ENCODE peak calls at places on chromosomes 2 and 18, in eight cellular contexts. L is NCI-H2081; W is heart left ventricle; J is endothelial cell of umbilical vein; D is EL; B is omental fat pad; E is tibial artery; U is stimulated activated naive CD8-positive, alpha-beta T cell treated with anti-CD3 and anti-CD28 coated beads, Interleukin-15, Interleukin-2, amounts not matched to agents 100 U/mL and 50 U/mL, for 24 hours. F is an unnamed sample.

GRCh38 chr18:6614952-6615351 is 114.6 kb upstream of the ARHGAP28 start:
- DNase-seq in L (no peak), W (no peak), E (no peak), D (peak), U (no peak), J (no peak), B (no peak), F (no peak)

GRCh38 chr18:47680488-47680887 is 250.0 kb downstream of the SMAD2 start:
- DNase-seq in E (no peak), L (no peak), U (no peak), W (no peak), D (no peak), B (no peak), J (no peak), F (no peak)

GRCh38 chr2:176136375-176137248 is 7.1 kb downstream of the HOXD8 start:
- DNase-seq in W (no peak), J (peak), E (no peak), U (no peak), B (no peak), L (no peak), D (peak), F (no peak)

GRCh38 chr18:45164551-45164950 is 450.7 kb upstream of the SLC14A2 start:
- DNase-seq in E (no peak), W (no peak), J (no peak), L (no peak), D (peak), U (no peak), B (no peak), F (no peak)

GRCh38 chr2:206981739-206982336 is 42.5 kb downstream of the CPO start:
- DNase-seq in L (peak), W (peak), D (peak), E (peak), J (peak), U (peak), B (no peak), F (peak)

GRCh38 chr2:62042944-62043343 is 137.5 kb downstream of the COMMD1 start:
- DNase-seq in D (no peak), J (no peak), E (no peak), W (no peak), L (no peak), U (no peak), B (no peak), F (no peak)

GRCh38 chr18:31101148-31102019 is 837 bp downstream of the DSC2 start:
- DNase-seq in E (peak), J (no peak), B (no peak), L (peak), U (peak), D (no peak), W (peak), F (peak)

GRCh38 chr2:180050246-180050645 is 43.1 kb upstream of the CWC22 start:
- DNase-seq in D (peak), B (no peak), U (no peak), W (no peak), L (no peak), E (no peak), J (no peak), F (no peak)

GRCh38 chr2:222732774-222733173 is 61.3 kb downstream of the MOGAT1 start:
- DNase-seq in J (peak), B (no peak), E (no peak), D (no peak), U (no peak), L (no peak), W (no peak), F (no peak)

GRCh38 chr2:210915912-210916311 is 359.5 kb downstream of the CPS1 start:
- DNase-seq in B (no peak), U (no peak), L (no peak), W (no peak), D (no peak), E (no peak), J (no peak), F (no peak)

GRCh38 chr2:235381261-235381912 is 112.5 kb upstream of the AGAP1 start:
- DNase-seq in W (no peak), L (no peak), E (no peak), J (no peak), B (no peak), U (no peak), D (peak), F (no peak)

GRCh38 chr2:241619602-241620418 is 17.1 kb downstream of the THAP4 start:
- DNase-seq in L (no peak), W (no peak), E (no peak), B (no peak), J (no peak), U (no peak), D (no peak), F (no peak)

GRCh38 chr18:47756364-47757016 is 174.0 kb downstream of the SMAD2 start:
- DNase-seq in J (peak), L (peak), E (no peak), D (peak), U (peak), W (peak), B (no peak), F (peak)

GRCh38 chr2:74006424-74006823 is 21.7 kb downstream of the TET3 start:
- DNase-seq in U (no peak), E (no peak), W (peak), D (no peak), L (no peak), B (no peak), J (no peak), F (no peak)

GRCh38 chr2:77519888-77520506 is 2.2 kb downstream of the LRRTM4 start:
- DNase-seq in E (no peak), L (no peak), W (no peak), J (no peak), B (no peak), D (no peak), U (no peak), F (no peak)

GRCh38 chr2:42843611-42844010 is 51.2 kb upstream of the HAAO start:
- DNase-seq in L (no peak), J (no peak), B (no peak), D (no peak), E (no peak), W (no peak), U (no peak), F (no peak)

GRCh38 chr2:3361518-3362438 is 15.8 kb downstream of the EIPR1 start:
- DNase-seq in J (no peak), E (no peak), D (no peak), B (no peak), L (no peak), W (no peak), U (no peak), F (no peak)

GRCh38 chr2:237743561-237744269 is 54.9 kb upstream of the RBM44 start:
- DNase-seq in W (no peak), E (no peak), D (peak), B (no peak), U (no peak), L (no peak), J (peak), F (no peak)

GRCh38 chr2:171762879-171763573 is 75.8 kb downstream of the DYNC1I2 start:
- DNase-seq in U (no peak), E (no peak), D (peak), B (no peak), L (no peak), W (no peak), J (no peak), F (no peak)

GRCh38 chr2:55460562-55460961 is 40.9 kb upstream of the CCDC88A start:
- DNase-seq in B (no peak), J (no peak), E (no peak), W (no peak), D (peak), U (no peak), L (no peak), F (no peak)

F was measured in NCI-H345.